ENCODE peak calls at places on chromosomes 4 and X, in eight cellular contexts. B is effector CD4-positive, alpha-beta T cell; P is sciatic nerve; L is foreskin fibroblast; I is brain microvascular endothelial cell; W is fibroblast of pulmonary artery; G is hepatocyte; Z is HS-5. H is an unnamed sample.
A peak's percentile ranks its signal among the peaks of the same experiment; 100 is the strongest.

GRCh38 chr4:139922625-139923024 is 231.4 kb downstream of the MAML3 start:
- DNase-seq in B (no peak), P (no peak), L (peak; percentile 61), I (no peak), W (peak; percentile 74), G (no peak), Z (no peak), H (no peak)

GRCh38 chr4:25970691-25971427 is 56.8 kb downstream of the SMIM20 start:
- DNase-seq in B (no peak), P (no peak), L (peak; percentile 14), I (peak; percentile 33), W (peak; percentile 27), G (peak; percentile 50), Z (no peak), H (peak; percentile 61)

GRCh38 chr4:152735302-152735917 is 44.1 kb downstream of the TIGD4 start:
- DNase-seq in B (no peak), P (no peak), L (peak; percentile 46), I (no peak), W (peak; percentile 54), G (peak; percentile 40), Z (peak; percentile 15), H (peak; percentile 52)

GRCh38 chr4:21470531-21470930 is 478.0 kb downstream of the KCNIP4 start:
- DNase-seq in B (no peak), P (no peak), L (peak; percentile 84), I (peak; percentile 63), W (peak; percentile 39), G (peak; percentile 26), Z (peak; percentile 59), H (no peak)

GRCh38 chr4:4507923-4508322 is 33.9 kb downstream of the STX18 start:
- DNase-seq in B (no peak), P (no peak), L (peak; percentile 27), I (no peak), W (peak; percentile 24), G (no peak), Z (no peak), H (peak; percentile 37)

GRCh38 chrX:389021-389441 is 2.3 kb upstream of the PPP2R3B start:
- DNase-seq in B (no peak), P (peak; percentile 75), L (no peak), I (no peak), W (no peak), G (no peak), Z (no peak), H (no peak)

GRCh38 chr4:6241062-6241845 is 28.4 kb upstream of the WFS1 start:
- DNase-seq in B (no peak), P (no peak), L (no peak), I (no peak), W (no peak), G (no peak), Z (no peak), H (no peak)

GRCh38 chr4:110737931-110738330 is 115.1 kb upstream of the PITX2 start:
- DNase-seq in B (no peak), P (no peak), L (no peak), I (no peak), W (no peak), G (no peak), Z (no peak), H (no peak)

GRCh38 chr4:2794707-2795557 is 2.0 kb downstream of the SH3BP2 start:
- DNase-seq in B (no peak), P (peak; percentile 84), L (peak; percentile 93), I (peak; percentile 68), W (peak; percentile 86), G (peak; percentile 68), Z (no peak), H (no peak)

GRCh38 chrX:29172880-29173279 is 585.6 kb downstream of the IL1RAPL1 start:
- DNase-seq in B (no peak), P (no peak), L (peak; percentile 1), I (peak; percentile 18), W (peak; percentile 90), G (no peak), Z (no peak), H (no peak)

GRCh38 chr4:148112231-148112982 is 329.8 kb downstream of the NR3C2 start:
- DNase-seq in B (no peak), P (no peak), L (peak; percentile 61), I (peak; percentile 3), W (peak; percentile 43), G (peak; percentile 13), Z (peak; percentile 3), H (no peak)

GRCh38 chr4:27187786-27188185 is 327.1 kb downstream of the STIM2 start:
- DNase-seq in B (no peak), P (no peak), L (no peak), I (no peak), W (no peak), G (peak; percentile 9), Z (no peak), H (no peak)

GRCh38 chrX:18354369-18355329 is at the start of gene SCML2:
- DNase-seq in B (peak; percentile 2), P (no peak), L (peak; percentile 69), I (peak; percentile 7), W (peak; percentile 25), G (peak; percentile 64), Z (no peak), H (peak; percentile 28)

GRCh38 chr4:88689877-88690276 is 7.8 kb downstream of the NAP1L5 start:
- DNase-seq in B (no peak), P (no peak), L (no peak), I (no peak), W (peak; percentile 17), G (no peak), Z (no peak), H (no peak)

GRCh38 chr4:2689825-2690700 is 66.1 kb downstream of the TNIP2 start:
- DNase-seq in B (no peak), P (no peak), L (peak; percentile 15), I (peak; percentile 29), W (no peak), G (no peak), Z (no peak), H (no peak)

GRCh38 chr4:174521800-174522182 is 497 bp downstream of the HPGD start:
- DNase-seq in B (no peak), P (no peak), L (no peak), I (no peak), W (no peak), G (peak; percentile 60), Z (no peak), H (peak; percentile 81)

GRCh38 chr4:15100994-15101695 is 98.9 kb downstream of the CPEB2 start:
- DNase-seq in B (no peak), P (no peak), L (peak; percentile 40), I (no peak), W (no peak), G (no peak), Z (no peak), H (no peak)

GRCh38 chr4:11151500-11151899 is 277.2 kb downstream of the HS3ST1 start:
- DNase-seq in B (no peak), P (no peak), L (no peak), I (no peak), W (no peak), G (no peak), Z (no peak), H (no peak)

GRCh38 chrX:128807367-128807766 is 715.9 kb downstream of the SMARCA1 start:
- DNase-seq in B (no peak), P (no peak), L (no peak), I (no peak), W (no peak), G (peak; percentile 10), Z (no peak), H (no peak)